ENCODE peak calls at places on chromosome X, in six cellular contexts. T is omental fat pad; W is activated CD4-positive, CD25-positive, alpha-beta regulatory T cell treated with anti-CD3 and anti-CD28 coated beads, Interleukin-2, amount 50 U/mL, for 72 hours; D is HT1080; C is activated CD8-positive, alpha-beta memory T cell treated with anti-CD3 and anti-CD28 coated beads, Interleukin-2, amount 50 U/mL, for 48 hours; U is colonic mucosa. V is an unnamed sample.
A peak's percentile ranks its signal among the peaks of the same experiment; 100 is the strongest.

GRCh38 chrX:108304210-108304609 is 134.0 kb downstream of the COL4A6 start:
- DNase-seq in T (no peak), W (no peak), D (peak; percentile 13), C (no peak), U (no peak), V (no peak)

GRCh38 chrX:22399793-22400192 is 127.1 kb downstream of the CBLL2 start:
- DNase-seq in T (no peak), W (no peak), D (peak; percentile 95), C (no peak), U (no peak), V (no peak)

GRCh38 chrX:44244008-44244407 is 99.5 kb downstream of the EFHC2 start:
- DNase-seq in T (no peak), W (no peak), D (peak; percentile 35), C (no peak), U (no peak), V (no peak)

GRCh38 chrX:50333308-50333707 is 128.7 kb downstream of the CCNB3 start:
- DNase-seq in T (no peak), W (no peak), D (no peak), C (no peak), U (no peak), V (no peak)

GRCh38 chrX:41449615-41450014 is 2.5 kb downstream of the NYX start:
- DNase-seq in T (no peak), W (no peak), D (no peak), C (no peak), U (no peak), V (no peak)

GRCh38 chrX:76428243-76429130 is 977 bp downstream of the MAGEE1 start:
- DNase-seq in T (no peak), W (peak; percentile 41), D (no peak), C (no peak), U (peak; percentile 19), V (no peak)

GRCh38 chrX:57929373-57929772 is 19.1 kb upstream of the ZXDA start:
- DNase-seq in T (no peak), W (no peak), D (no peak), C (no peak), U (no peak), V (no peak)

GRCh38 chrX:34638116-34638515 is 19.0 kb downstream of the TMEM47 start:
- DNase-seq in T (no peak), W (no peak), D (peak; percentile 15), C (no peak), U (no peak), V (no peak)

GRCh38 chrX:24553016-24553415 is 87.9 kb downstream of the PDK3 start:
- DNase-seq in T (no peak), W (no peak), D (no peak), C (no peak), U (no peak), V (no peak)

GRCh38 chrX:111009256-111009655 is 86.7 kb upstream of the PAK3 start:
- DNase-seq in T (no peak), W (no peak), D (no peak), C (no peak), U (no peak), V (no peak)

GRCh38 chrX:103628386-103629290 is at the start of gene TCEAL1:
- DNase-seq in T (peak; percentile 35), W (peak; percentile 40), D (peak; percentile 51), C (peak; percentile 63), U (peak; percentile 70), V (no peak)

GRCh38 chrX:131213400-131213799 is 75.7 kb downstream of the IGSF1 start:
- DNase-seq in T (no peak), W (no peak), D (no peak), C (no peak), U (no peak), V (no peak)

GRCh38 chrX:34884693-34885277 is 57.8 kb upstream of the FAM47B start:
- DNase-seq in T (no peak), W (no peak), D (peak; percentile 71), C (no peak), U (no peak), V (no peak)

GRCh38 chrX:40261955-40262596 is 164.3 kb upstream of the BCOR start:
- DNase-seq in T (no peak), W (no peak), D (no peak), C (no peak), U (no peak), V (no peak)

GRCh38 chrX:43640481-43640880 is 15.6 kb upstream of the MAOA start:
- DNase-seq in T (no peak), W (no peak), D (no peak), C (no peak), U (no peak), V (no peak)

GRCh38 chrX:57595381-57595811 is 3.6 kb downstream of the ZXDB start:
- DNase-seq in T (no peak), W (no peak), D (peak; percentile 53), C (no peak), U (no peak), V (no peak)

GRCh38 chrX:101550362-101550761 is at the start of gene ARMCX1:
- DNase-seq in T (no peak), W (no peak), D (peak; percentile 85), C (peak; percentile 53), U (peak; percentile 66), V (peak; percentile 87)

GRCh38 chrX:131854586-131854985 is 168.5 kb upstream of the STK26 start:
- DNase-seq in T (no peak), W (no peak), D (peak; percentile 4), C (no peak), U (no peak), V (no peak)

GRCh38 chrX:139932077-139932900 is 564 bp downstream of the ATP11C start:
- DNase-seq in T (no peak), W (peak; percentile 48), D (no peak), C (peak; percentile 58), U (peak; percentile 47), V (peak; percentile 87)

GRCh38 chrX:153640736-153641574 is 6.0 kb upstream of the DUSP9 start:
- DNase-seq in T (no peak), W (no peak), D (no peak), C (peak; percentile 22), U (no peak), V (no peak)

GRCh38 chrX:44974462-44974861 is 101.5 kb downstream of the KDM6A start:
- DNase-seq in T (no peak), W (no peak), D (peak; percentile 42), C (no peak), U (no peak), V (no peak)

GRCh38 chrX:156008915-156009314 is 11.4 kb downstream of the IL9R start:
- DNase-seq in T (no peak), W (no peak), D (no peak), C (no peak), U (no peak), V (peak; percentile 11)

GRCh38 chrX:39753296-39753996 is 344.3 kb downstream of the BCOR start:
- DNase-seq in T (no peak), W (no peak), D (peak; percentile 31), C (no peak), U (no peak), V (no peak)

GRCh38 chrX:152915541-152916241 is 17.8 kb downstream of the ZNF185 start:
- DNase-seq in T (no peak), W (no peak), D (peak; percentile 53), C (no peak), U (no peak), V (no peak)

GRCh38 chrX:118551426-118551825 is 55.8 kb downstream of the DOCK11 start:
- DNase-seq in T (no peak), W (no peak), D (no peak), C (no peak), U (no peak), V (no peak)

GRCh38 chrX:13903405-13903804 is 86.5 kb upstream of the GPM6B start:
- DNase-seq in T (no peak), W (no peak), D (peak; percentile 65), C (no peak), U (no peak), V (no peak)

GRCh38 chrX:19539665-19540064 is 24.4 kb upstream of the MAP3K15 start:
- DNase-seq in T (no peak), W (no peak), D (no peak), C (no peak), U (no peak), V (peak; percentile 70)

GRCh38 chrX:50386520-50386919 is 84.1 kb downstream of the DGKK start:
- DNase-seq in T (no peak), W (no peak), D (no peak), C (no peak), U (no peak), V (no peak)

GRCh38 chrX:83510466-83511181 is 2.5 kb downstream of the POU3F4 start:
- DNase-seq in T (no peak), W (no peak), D (no peak), C (no peak), U (no peak), V (no peak)

GRCh38 chrX:109732319-109732779 is 708 bp downstream of the ACSL4 start:
- DNase-seq in T (no peak), W (no peak), D (peak; percentile 68), C (no peak), U (no peak), V (no peak)

GRCh38 chrX:1027133-1027532 is 185.3 kb downstream of the CRLF2 start:
- DNase-seq in T (no peak), W (no peak), D (no peak), C (no peak), U (no peak), V (no peak)

GRCh38 chrX:83511208-83511607 is 3.1 kb downstream of the POU3F4 start:
- DNase-seq in T (no peak), W (no peak), D (no peak), C (no peak), U (no peak), V (no peak)